ENCODE peak calls at places on chromosomes 3 and 15, in four cellular contexts. S is fibroblast of mammary gland, O is uterus, C is neural progenitor cell. V is an unnamed sample.

GRCh38 chr3:13137808-13138565 is 64.8 kb upstream of the IQSEC1 start:
- DNase-seq in S (no peak), O (no peak), C (peak; percentile 33), V (no peak)

GRCh38 chr3:151890721-151891141 is 17.3 kb downstream of the SUCNR1 start:
- DNase-seq in S (no peak), O (no peak), C (no peak), V (no peak)

GRCh38 chr15:59892995-59893394 is 111.1 kb upstream of the FOXB1 start:
- DNase-seq in S (peak; percentile 15), O (no peak), C (peak; percentile 76), V (no peak)

GRCh38 chr15:63752979-63753378 is 80.8 kb downstream of the HERC1 start:
- DNase-seq in S (no peak), O (no peak), C (no peak), V (no peak)

GRCh38 chr3:197236362-197236761 is 62.0 kb downstream of the DLG1 start:
- DNase-seq in S (no peak), O (no peak), C (no peak), V (no peak)

GRCh38 chr3:40504636-40505430 is 1.0 kb upstream of the ZNF620 start:
- DNase-seq in S (peak; percentile 99), O (no peak), C (no peak), V (no peak)

GRCh38 chr3:195441971-195442572 is 748 bp downstream of the ACAP2 start:
- DNase-seq in S (peak; percentile 36), O (peak; percentile 24), C (peak; percentile 63), V (peak; percentile 49)

GRCh38 chr3:111850481-111850880 is 8.6 kb upstream of the PHLDB2 start:
- DNase-seq in S (peak; percentile 80), O (no peak), C (no peak), V (peak; percentile 45)

GRCh38 chr3:183428140-183429023 is at the start of gene MCF2L2:
- DNase-seq in S (peak; percentile 27), O (peak; percentile 48), C (peak; percentile 87), V (peak; percentile 9)

GRCh38 chr3:187016639-187017345 is 86.5 kb downstream of the ST6GAL1 start:
- DNase-seq in S (peak; percentile 16), O (no peak), C (no peak), V (no peak)

GRCh38 chr3:132417695-132418520 is 606 bp downstream of the DNAJC13 start:
- DNase-seq in S (peak; percentile 69), O (no peak), C (peak; percentile 68), V (peak; percentile 53)

GRCh38 chr3:188170461-188171459 is 16.8 kb downstream of the LPP start:
- DNase-seq in S (no peak), O (no peak), C (no peak), V (no peak)
- H3K4me3 ChIP-seq in S (no peak overlapping the region), O (no peak overlapping the region), C (no peak overlapping the region), V (no peak overlapping the region)

GRCh38 chr15:40044717-40045571 is 6.0 kb upstream of the SRP14 start:
- DNase-seq in S (peak; percentile 77), O (peak; percentile 88), C (peak; percentile 89), V (peak; percentile 83)
- H3K4me3 ChIP-seq in S (peak overlapping the region; percentile 30), O (no peak overlapping the region), C (peak overlapping the region; percentile 28), V (no peak overlapping the region)

DNA sequence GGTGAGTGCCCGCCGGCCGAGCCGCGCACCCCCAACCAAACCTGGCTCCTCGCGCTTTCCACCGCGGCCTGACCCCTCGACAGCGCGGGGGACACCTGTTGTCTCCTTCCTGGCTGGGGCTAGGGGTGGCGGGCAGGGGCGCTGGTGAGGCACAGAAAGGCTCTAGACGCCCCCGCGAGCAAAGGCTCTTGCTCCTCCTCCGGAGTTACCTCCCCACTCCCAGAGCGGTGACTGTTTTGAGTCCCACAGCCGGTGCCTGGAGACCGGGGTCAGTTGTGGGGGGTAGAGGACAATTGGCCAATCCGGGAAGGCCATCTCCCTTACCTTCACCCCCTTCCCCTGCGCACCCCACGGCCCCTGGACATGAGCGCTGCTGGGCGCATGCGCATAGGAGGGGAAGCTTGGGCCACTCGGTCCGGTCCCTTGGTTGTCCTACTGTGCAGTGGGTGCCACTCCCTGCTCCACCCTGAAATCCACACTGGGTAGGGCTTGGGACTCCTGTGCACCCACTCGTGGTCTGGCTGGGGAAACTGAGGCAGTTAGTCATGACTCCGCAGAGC is 554 bp downstream of the CHST13 start:
- DNase-seq in S (no peak), O (no peak), C (no peak), V (no peak)
- H3K4me3 ChIP-seq in S (peak overlapping the region; percentile 16), O (no peak overlapping the region), C (peak overlapping the region; percentile 66), V (peak overlapping the region; percentile 29)

DNA sequence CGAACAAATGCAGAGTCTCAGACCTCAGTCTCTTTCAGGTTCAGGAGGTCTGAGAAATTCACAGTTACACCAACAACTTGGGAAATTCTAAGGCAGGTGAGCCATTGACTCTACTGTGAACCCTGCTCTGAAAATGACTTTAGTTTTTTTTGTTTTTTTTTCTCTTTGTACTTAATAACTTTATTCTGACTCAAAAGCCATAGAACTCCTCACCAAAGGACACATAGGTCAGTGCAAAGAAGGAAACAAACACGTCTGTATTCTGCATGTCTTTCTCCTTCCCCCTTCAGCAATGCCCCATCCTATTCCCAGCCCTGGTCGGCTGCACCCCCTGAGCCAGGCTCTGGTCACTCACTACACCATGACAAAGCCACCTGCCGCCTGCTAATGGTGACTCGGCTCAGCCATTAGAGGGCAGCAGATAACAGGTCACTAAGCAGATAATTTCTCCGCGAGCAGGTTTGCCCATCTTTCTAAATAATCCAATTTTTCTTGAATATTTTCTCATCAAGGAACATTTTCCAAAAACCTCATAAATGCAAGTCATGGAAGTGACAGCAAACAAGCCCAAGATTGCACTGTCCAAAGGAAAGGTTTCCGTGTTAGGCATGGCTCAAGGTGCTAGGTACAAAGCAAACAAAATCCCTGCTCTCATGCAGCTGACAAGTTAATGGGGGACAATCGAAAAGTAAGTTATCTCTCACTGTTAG is 37.7 kb downstream of the TM4SF4 start:
- DNase-seq in S (peak; percentile 70), O (peak; percentile 64), C (peak; percentile 85), V (peak; percentile 68)
- H3K4me3 ChIP-seq in S (no peak overlapping the region), O (no peak overlapping the region), C (peak overlapping the region; percentile 22), V (no peak overlapping the region)

GRCh38 chr3:28924744-28925360 is 356.0 kb upstream of the RBMS3 start:
- DNase-seq in S (peak; percentile 33), O (no peak), C (no peak), V (no peak)
- H3K4me3 ChIP-seq in S (no peak overlapping the region), O (no peak overlapping the region), C (no peak overlapping the region), V (no peak overlapping the region)

GRCh38 chr3:27479816-27480543 is 4.2 kb downstream of the SLC4A7 start:
- DNase-seq in S (no peak), O (no peak), C (no peak), V (no peak)
- H3K4me3 ChIP-seq in S (no peak overlapping the region), O (no peak overlapping the region), C (no peak overlapping the region), V (no peak overlapping the region)

GRCh38 chr3:128486157-128486691 is 6.8 kb downstream of the GATA2 start:
- DNase-seq in S (no peak), O (no peak), C (no peak), V (no peak)
- H3K4me3 ChIP-seq in S (no peak overlapping the region), O (peak overlapping the region; percentile 98), C (peak overlapping the region; percentile 42), V (peak overlapping the region; percentile 93)

GRCh38 chr15:33156021-33156420 is 38.5 kb downstream of the FMN1 start:
- DNase-seq in S (no peak), O (no peak), C (no peak), V (no peak)
- H3K4me3 ChIP-seq in S (no peak overlapping the region), O (no peak overlapping the region), C (no peak overlapping the region), V (no peak overlapping the region)

V was measured in prostate gland.